ENCODE peak calls at places on chromosomes 5 and 9, in five cellular contexts. T is astrocyte of the spinal cord, H is K562, L is GM23338, Q is SJSA1. M is an unnamed sample.

GRCh38 chr9:137160716-137161557 is 8.9 kb downstream of the LRRC26 start:
- DNase-seq in T (no peak), H (no peak), L (peak; percentile 84), Q (no peak), M (no peak)

GRCh38 chr9:96141666-96142065 is 160.3 kb downstream of the HSD17B3 start:
- DNase-seq in T (no peak), H (no peak), L (no peak), Q (peak; percentile 42), M (no peak)

GRCh38 chr5:133697536-133698258 is 85.4 kb upstream of the FSTL4 start:
- DNase-seq in T (no peak), H (no peak), L (no peak), Q (peak; percentile 38), M (no peak)

GRCh38 chr5:10513501-10514442 is 50.1 kb upstream of the ANKRD33B start:
- DNase-seq in T (peak; percentile 87), H (no peak), L (peak; percentile 86), Q (peak; percentile 87), M (peak; percentile 24)

GRCh38 chr9:81823672-81824554 is 104.3 kb upstream of the SPATA31D4 start:
- DNase-seq in T (no peak), H (no peak), L (no peak), Q (no peak), M (no peak)

GRCh38 chr9:95772320-95773060 is 103.0 kb upstream of the ERCC6L2 start:
- DNase-seq in T (peak; percentile 81), H (no peak), L (peak; percentile 72), Q (peak; percentile 61), M (no peak)

GRCh38 chr9:96660693-96661248 is 5.7 kb upstream of the PRXL2C start:
- DNase-seq in T (no peak), H (no peak), L (no peak), Q (no peak), M (no peak)

GRCh38 chr5:9056046-9056445 is 489.8 kb downstream of the SEMA5A start:
- DNase-seq in T (no peak), H (no peak), L (no peak), Q (no peak), M (no peak)

GRCh38 chr9:91101598-91102168 is 260.0 kb downstream of the AUH start:
- DNase-seq in T (no peak), H (no peak), L (peak; percentile 23), Q (no peak), M (no peak)

GRCh38 chr5:141871870-141872269 is 6.3 kb downstream of the PCDH1 start:
- DNase-seq in T (no peak), H (no peak), L (no peak), Q (no peak), M (no peak)

GRCh38 chr9:36854034-36854433 is 180.0 kb downstream of the PAX5 start:
- DNase-seq in T (no peak), H (no peak), L (no peak), Q (no peak), M (no peak)

GRCh38 chr5:175687231-175687701 is 29.4 kb downstream of the HRH2 start:
- DNase-seq in T (no peak), H (no peak), L (no peak), Q (no peak), M (no peak)

GRCh38 chr5:172102913-172103629 is 85.0 kb downstream of the STK10 start:
- DNase-seq in T (peak; percentile 96), H (peak; percentile 68), L (peak; percentile 77), Q (peak; percentile 99), M (no peak)

GRCh38 chr9:131318211-131318610 is 28.7 kb downstream of the PLPP7 start:
- DNase-seq in T (no peak), H (no peak), L (no peak), Q (no peak), M (no peak)

GRCh38 chr5:109451161-109451560 is 41.4 kb upstream of the PJA2 start:
- DNase-seq in T (no peak), H (no peak), L (no peak), Q (no peak), M (no peak)

GRCh38 chr5:66498791-66499207 is 97.4 kb upstream of the MAST4 start:
- DNase-seq in T (no peak), H (peak; percentile 24), L (peak; percentile 11), Q (no peak), M (no peak)

GRCh38 chr9:128845186-128845931 is 15.8 kb upstream of the SPOUT1 start:
- DNase-seq in T (no peak), H (peak; percentile 94), L (peak; percentile 58), Q (no peak), M (peak; percentile 48)

GRCh38 chr9:129109504-129109903 is 1.1 kb downstream of the CRAT start:
- DNase-seq in T (no peak), H (peak; percentile 63), L (peak; percentile 58), Q (no peak), M (peak; percentile 66)

GRCh38 chr9:37678789-37679273 is 28.1 kb downstream of the FRMPD1 start:
- DNase-seq in T (no peak), H (peak; percentile 76), L (peak; percentile 16), Q (no peak), M (no peak)

GRCh38 chr9:83182071-83182470 is 119.1 kb upstream of the RASEF start:
- DNase-seq in T (no peak), H (no peak), L (no peak), Q (no peak), M (no peak)

GRCh38 chr9:95840096-95840495 is 35.4 kb upstream of the ERCC6L2 start:
- DNase-seq in T (no peak), H (no peak), L (no peak), Q (no peak), M (no peak)

GRCh38 chr9:79489241-79490000 is 82.3 kb upstream of the TLE4 start:
- DNase-seq in T (peak; percentile 89), H (no peak), L (peak; percentile 7), Q (peak; percentile 84), M (peak; percentile 25)

DNA sequence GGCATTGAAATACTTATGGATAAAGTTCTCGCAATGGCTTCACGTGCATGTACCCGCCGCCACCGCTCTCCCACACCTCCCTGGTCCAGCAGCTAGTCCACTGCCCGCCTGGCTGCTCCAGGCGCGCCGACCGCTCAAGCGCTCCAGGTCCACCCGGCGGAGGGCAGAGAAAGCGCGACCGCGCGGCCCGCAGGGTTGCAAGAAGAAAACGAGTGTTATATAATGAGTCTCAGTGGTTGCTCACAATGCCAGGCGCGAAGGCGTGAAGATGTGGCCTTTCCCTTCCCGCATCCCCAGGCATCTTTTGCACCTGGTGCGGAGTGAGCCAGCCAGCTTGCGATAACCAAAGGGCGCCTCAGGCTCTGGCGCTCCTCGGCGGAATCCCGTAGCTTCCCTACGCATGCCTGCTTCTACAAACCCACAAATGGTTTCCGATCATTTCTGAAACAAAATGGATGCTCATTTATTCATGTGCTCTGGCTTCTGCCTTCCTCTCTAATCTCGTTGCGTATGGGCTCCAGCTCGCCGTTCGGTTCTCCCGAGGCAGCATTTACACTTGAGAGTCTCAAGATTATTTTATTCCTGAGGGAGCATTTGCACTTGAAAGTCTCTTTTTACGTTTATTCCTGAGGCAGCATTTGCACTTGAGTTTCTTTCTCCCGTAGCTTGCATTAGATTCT is 25.7 kb downstream of the CDKN2A start:
- DNase-seq in T (peak; percentile 51), H (no peak), L (peak; percentile 59), Q (no peak), M (no peak)
- H3K4me3 ChIP-seq in T (no peak overlapping the region), H (no peak overlapping the region), L (peak overlapping the region; percentile 35), Q (no peak overlapping the region), M (no peak overlapping the region)

GRCh38 chr9:101029300-101030021 is 934 bp downstream of the PLPPR1 start:
- DNase-seq in T (no peak), H (no peak), L (peak; percentile 34), Q (no peak), M (no peak)
- H3K4me3 ChIP-seq in T (peak overlapping the region; percentile 46), H (no peak overlapping the region), L (peak overlapping the region; percentile 90), Q (no peak overlapping the region), M (peak overlapping the region; percentile 41)

GRCh38 chr5:170704417-170705195 is 78.9 kb upstream of the GABRP start:
- DNase-seq in T (no peak), H (no peak), L (no peak), Q (no peak), M (no peak)
- H3K4me3 ChIP-seq in T (no peak overlapping the region), H (no peak overlapping the region), L (no peak overlapping the region), Q (no peak overlapping the region), M (no peak overlapping the region)

GRCh38 chr5:17277907-17278306 is 60.5 kb downstream of the BASP1 start:
- DNase-seq in T (no peak), H (no peak), L (no peak), Q (no peak), M (no peak)
- H3K4me3 ChIP-seq in T (no peak overlapping the region), H (no peak overlapping the region), L (no peak overlapping the region), Q (no peak overlapping the region), M (no peak overlapping the region)

M was measured in Caco-2.